ENCODE peak calls at places on chromosome 1, in four cellular contexts. One of them, this sample, is unnamed.

GRCh38 chr1:96999191-96999590 is 277.6 kb downstream of the PTBP2 start:
- DNase-seq in NCI-H1436: no peak
- DNase-seq in activated naive CD8-positive, alpha-beta T cell treated with anti-CD3 and anti-CD28 coated beads, Interleukin-2, amount 50 U/mL, for 24 hours: no peak
- DNase-seq in NCI-H524: no peak
- DNase-seq in this sample: peak; percentile 8

GRCh38 chr1:41689596-41689995 is 205.1 kb upstream of the EDN2 start:
- DNase-seq in NCI-H1436: no peak
- DNase-seq in activated naive CD8-positive, alpha-beta T cell treated with anti-CD3 and anti-CD28 coated beads, Interleukin-2, amount 50 U/mL, for 24 hours: no peak
- DNase-seq in NCI-H524: no peak
- DNase-seq in this sample: no peak

GRCh38 chr1:31762726-31763670 is 1.1 kb downstream of the ADGRB2 start:
- DNase-seq in NCI-H1436: peak; percentile 82
- DNase-seq in activated naive CD8-positive, alpha-beta T cell treated with anti-CD3 and anti-CD28 coated beads, Interleukin-2, amount 50 U/mL, for 24 hours: peak; percentile 78
- DNase-seq in NCI-H524: peak; percentile 88
- DNase-seq in this sample: peak; percentile 93

GRCh38 chr1:234933475-234933874 is 195.2 kb downstream of the TOMM20 start:
- DNase-seq in NCI-H1436: no peak
- DNase-seq in activated naive CD8-positive, alpha-beta T cell treated with anti-CD3 and anti-CD28 coated beads, Interleukin-2, amount 50 U/mL, for 24 hours: peak; percentile 34
- DNase-seq in NCI-H524: no peak
- DNase-seq in this sample: no peak

GRCh38 chr1:200367841-200368534 is 41.8 kb downstream of the ZNF281 start:
- DNase-seq in NCI-H1436: no peak
- DNase-seq in activated naive CD8-positive, alpha-beta T cell treated with anti-CD3 and anti-CD28 coated beads, Interleukin-2, amount 50 U/mL, for 24 hours: no peak
- DNase-seq in NCI-H524: no peak
- DNase-seq in this sample: peak; percentile 65

GRCh38 chr1:162421258-162422194 is 9.6 kb upstream of the SH2D1B start:
- DNase-seq in NCI-H1436: no peak
- DNase-seq in activated naive CD8-positive, alpha-beta T cell treated with anti-CD3 and anti-CD28 coated beads, Interleukin-2, amount 50 U/mL, for 24 hours: no peak
- DNase-seq in NCI-H524: no peak
- DNase-seq in this sample: peak; percentile 30

GRCh38 chr1:248783367-248783766 is 27.8 kb upstream of the LYPD8 start:
- DNase-seq in NCI-H1436: no peak
- DNase-seq in activated naive CD8-positive, alpha-beta T cell treated with anti-CD3 and anti-CD28 coated beads, Interleukin-2, amount 50 U/mL, for 24 hours: no peak
- DNase-seq in NCI-H524: no peak
- DNase-seq in this sample: no peak

GRCh38 chr1:19448491-19449439 is 36.6 kb downstream of the CAPZB start:
- DNase-seq in NCI-H1436: no peak
- DNase-seq in activated naive CD8-positive, alpha-beta T cell treated with anti-CD3 and anti-CD28 coated beads, Interleukin-2, amount 50 U/mL, for 24 hours: peak; percentile 41
- DNase-seq in NCI-H524: peak; percentile 46
- DNase-seq in this sample: no peak

GRCh38 chr1:97084566-97084965 is 363.0 kb downstream of the PTBP2 start:
- DNase-seq in NCI-H1436: no peak
- DNase-seq in activated naive CD8-positive, alpha-beta T cell treated with anti-CD3 and anti-CD28 coated beads, Interleukin-2, amount 50 U/mL, for 24 hours: no peak
- DNase-seq in NCI-H524: no peak
- DNase-seq in this sample: no peak

GRCh38 chr1:2099871-2100774 is 49.9 kb downstream of the PRKCZ start:
- DNase-seq in NCI-H1436: no peak
- DNase-seq in activated naive CD8-positive, alpha-beta T cell treated with anti-CD3 and anti-CD28 coated beads, Interleukin-2, amount 50 U/mL, for 24 hours: no peak
- DNase-seq in NCI-H524: no peak
- DNase-seq in this sample: no peak

GRCh38 chr1:57966751-57967406 is 543.0 kb upstream of the DAB1 start:
- DNase-seq in NCI-H1436: no peak
- DNase-seq in activated naive CD8-positive, alpha-beta T cell treated with anti-CD3 and anti-CD28 coated beads, Interleukin-2, amount 50 U/mL, for 24 hours: no peak
- DNase-seq in NCI-H524: no peak
- DNase-seq in this sample: no peak

GRCh38 chr1:180720753-180721152 is 88.9 kb downstream of the XPR1 start:
- DNase-seq in NCI-H1436: no peak
- DNase-seq in activated naive CD8-positive, alpha-beta T cell treated with anti-CD3 and anti-CD28 coated beads, Interleukin-2, amount 50 U/mL, for 24 hours: no peak
- DNase-seq in NCI-H524: no peak
- DNase-seq in this sample: no peak

GRCh38 chr1:70990460-70991253 is 57.0 kb downstream of the PTGER3 start:
- DNase-seq in NCI-H1436: peak; percentile 47
- DNase-seq in activated naive CD8-positive, alpha-beta T cell treated with anti-CD3 and anti-CD28 coated beads, Interleukin-2, amount 50 U/mL, for 24 hours: no peak
- DNase-seq in NCI-H524: no peak
- DNase-seq in this sample: no peak

GRCh38 chr1:204150702-204151561 is 912 bp downstream of the ETNK2 start:
- DNase-seq in NCI-H1436: no peak
- DNase-seq in activated naive CD8-positive, alpha-beta T cell treated with anti-CD3 and anti-CD28 coated beads, Interleukin-2, amount 50 U/mL, for 24 hours: no peak
- DNase-seq in NCI-H524: no peak
- DNase-seq in this sample: peak; percentile 62

GRCh38 chr1:32336963-32337675 is 1.1 kb upstream of the MARCKSL1 start:
- DNase-seq in NCI-H1436: peak; percentile 58
- DNase-seq in activated naive CD8-positive, alpha-beta T cell treated with anti-CD3 and anti-CD28 coated beads, Interleukin-2, amount 50 U/mL, for 24 hours: peak; percentile 77
- DNase-seq in NCI-H524: no peak
- DNase-seq in this sample: no peak

GRCh38 chr1:218351617-218352438 is 6.7 kb downstream of the TGFB2 start:
- DNase-seq in NCI-H1436: no peak
- DNase-seq in activated naive CD8-positive, alpha-beta T cell treated with anti-CD3 and anti-CD28 coated beads, Interleukin-2, amount 50 U/mL, for 24 hours: peak; percentile 12
- DNase-seq in NCI-H524: no peak
- DNase-seq in this sample: peak; percentile 20

GRCh38 chr1:150560011-150560438 is 10.8 kb downstream of the ADAMTSL4 start:
- DNase-seq in NCI-H1436: peak; percentile 62
- DNase-seq in activated naive CD8-positive, alpha-beta T cell treated with anti-CD3 and anti-CD28 coated beads, Interleukin-2, amount 50 U/mL, for 24 hours: peak; percentile 81
- DNase-seq in NCI-H524: peak; percentile 35
- DNase-seq in this sample: peak; percentile 93

GRCh38 chr1:219701453-219701852 is 88.5 kb upstream of the ZC3H11B start:
- DNase-seq in NCI-H1436: no peak
- DNase-seq in activated naive CD8-positive, alpha-beta T cell treated with anti-CD3 and anti-CD28 coated beads, Interleukin-2, amount 50 U/mL, for 24 hours: no peak
- DNase-seq in NCI-H524: no peak
- DNase-seq in this sample: no peak

GRCh38 chr1:245621589-245621988 is 466.8 kb downstream of the KIF26B start:
- DNase-seq in NCI-H1436: peak; percentile 80
- DNase-seq in activated naive CD8-positive, alpha-beta T cell treated with anti-CD3 and anti-CD28 coated beads, Interleukin-2, amount 50 U/mL, for 24 hours: no peak
- DNase-seq in NCI-H524: no peak
- DNase-seq in this sample: no peak

GRCh38 chr1:232571523-232571922 is 58.4 kb downstream of the SIPA1L2 start:
- DNase-seq in NCI-H1436: peak; percentile 85
- DNase-seq in activated naive CD8-positive, alpha-beta T cell treated with anti-CD3 and anti-CD28 coated beads, Interleukin-2, amount 50 U/mL, for 24 hours: no peak
- DNase-seq in NCI-H524: no peak
- DNase-seq in this sample: peak; percentile 63

GRCh38 chr1:235923466-235924008 is 56.8 kb upstream of the LYST start:
- DNase-seq in NCI-H1436: peak; percentile 77
- DNase-seq in activated naive CD8-positive, alpha-beta T cell treated with anti-CD3 and anti-CD28 coated beads, Interleukin-2, amount 50 U/mL, for 24 hours: no peak
- DNase-seq in NCI-H524: no peak
- DNase-seq in this sample: peak; percentile 37

GRCh38 chr1:17605582-17606344 is 66.3 kb downstream of the ARHGEF10L start:
- DNase-seq in NCI-H1436: no peak
- DNase-seq in activated naive CD8-positive, alpha-beta T cell treated with anti-CD3 and anti-CD28 coated beads, Interleukin-2, amount 50 U/mL, for 24 hours: no peak
- DNase-seq in NCI-H524: no peak
- DNase-seq in this sample: no peak

GRCh38 chr1:220123889-220124288 is 30.0 kb downstream of the IARS2 start:
- DNase-seq in NCI-H1436: peak; percentile 6
- DNase-seq in activated naive CD8-positive, alpha-beta T cell treated with anti-CD3 and anti-CD28 coated beads, Interleukin-2, amount 50 U/mL, for 24 hours: peak; percentile 10
- DNase-seq in NCI-H524: no peak
- DNase-seq in this sample: peak; percentile 62

GRCh38 chr1:181936768-181937581 is 124.5 kb downstream of the ZNF648 start:
- DNase-seq in NCI-H1436: peak; percentile 56
- DNase-seq in activated naive CD8-positive, alpha-beta T cell treated with anti-CD3 and anti-CD28 coated beads, Interleukin-2, amount 50 U/mL, for 24 hours: peak; percentile 49
- DNase-seq in NCI-H524: peak; percentile 51
- DNase-seq in this sample: peak; percentile 90

GRCh38 chr1:209248649-209249279 is 334.8 kb upstream of the CAMK1G start:
- DNase-seq in NCI-H1436: peak; percentile 77
- DNase-seq in activated naive CD8-positive, alpha-beta T cell treated with anti-CD3 and anti-CD28 coated beads, Interleukin-2, amount 50 U/mL, for 24 hours: peak; percentile 46
- DNase-seq in NCI-H524: peak; percentile 73
- DNase-seq in this sample: peak; percentile 91

GRCh38 chr1:59592924-59593323 is 221.8 kb upstream of the HOOK1 start:
- DNase-seq in NCI-H1436: no peak
- DNase-seq in activated naive CD8-positive, alpha-beta T cell treated with anti-CD3 and anti-CD28 coated beads, Interleukin-2, amount 50 U/mL, for 24 hours: no peak
- DNase-seq in NCI-H524: no peak
- DNase-seq in this sample: no peak

GRCh38 chr1:147246044-147246690 is 3.7 kb downstream of the CHD1L start:
- DNase-seq in NCI-H1436: no peak
- DNase-seq in activated naive CD8-positive, alpha-beta T cell treated with anti-CD3 and anti-CD28 coated beads, Interleukin-2, amount 50 U/mL, for 24 hours: no peak
- DNase-seq in NCI-H524: no peak
- DNase-seq in this sample: no peak